ENCODE peak calls at places on chromosome 15, in five cellular contexts. V, N, I, B and G are unnamed samples. For H3K4me1, the result is how much of the 10 kb centered on the place peaks cover.

GRCh38 chr15:88911766-88912118 is 1.4 kb downstream of the MFGE8 start:
- DNase-seq in B (peak), I (no peak), V (no peak), N (peak), G (no peak)

GRCh38 chr15:78909791-78910228 is 35.0 kb downstream of the CTSH start:
- DNase-seq in I (no peak), V (no peak), B (peak), N (peak), G (no peak)

GRCh38 chr15:35648941-35649340 is 103.0 kb upstream of the DPH6 start:
- DNase-seq in I (no peak), N (no peak), V (no peak), B (no peak), G (no peak)

GRCh38 chr15:60906275-60906674 is 322.8 kb downstream of the RORA start:
- DNase-seq in N (no peak), B (no peak), I (no peak), V (no peak), G (no peak)

GRCh38 chr15:70524470-70524869 is 238.9 kb downstream of the UACA start:
- DNase-seq in N (peak), V (no peak), I (no peak), B (no peak), G (no peak)

GRCh38 chr15:67765706-67766105 is 59.6 kb upstream of the SKOR1 start:
- DNase-seq in B (no peak), V (no peak), I (no peak), N (no peak), G (no peak)

GRCh38 chr15:71632571-71633195 is 177.7 kb upstream of the NR2E3 start:
- DNase-seq in B (peak), N (no peak), V (no peak), I (no peak), G (no peak)

GRCh38 chr15:101067660-101068522 is 148.7 kb downstream of the LRRK1 start:
- DNase-seq in N (no peak), I (no peak), V (no peak), B (peak), G (no peak)

GRCh38 chr15:63819645-63820044 is 14.1 kb downstream of the HERC1 start:
- DNase-seq in N (no peak), V (no peak), B (no peak), I (no peak), G (no peak)

GRCh38 chr15:49492834-49493233 is 69.8 kb downstream of the FGF7 start:
- DNase-seq in I (no peak), V (no peak), N (no peak), B (peak), G (no peak)

GRCh38 chr15:70284438-70285214 is 186.9 kb upstream of the TLE3 start:
- DNase-seq in N (no peak), B (no peak), I (peak), V (peak), G (no peak)

GRCh38 chr15:55791576-55792400 is 48.8 kb upstream of the PRTG start:
- DNase-seq in N (no peak), I (no peak), B (peak), V (no peak), G (no peak)

GRCh38 chr15:75982468-75982867 is 29.8 kb downstream of the NRG4 start:
- DNase-seq in N (no peak), V (no peak), I (no peak), B (no peak), G (no peak)

GRCh38 chr15:68704496-68705021 is 116.1 kb downstream of the ANP32A start:
- DNase-seq in I (no peak), N (no peak), V (no peak), B (peak), G (no peak)

GRCh38 chr15:76058714-76059319 is 968 bp upstream of the TMEM266 start:
- DNase-seq in N (peak), I (no peak), V (no peak), B (no peak), G (no peak)

GRCh38 chr15:42147431-42147735 is 9.1 kb downstream of the PLA2G4F start:
- DNase-seq in B (no peak), N (peak), V (no peak), I (no peak), G (no peak)

GRCh38 chr15:51575775-51576174 is 46.8 kb downstream of the DMXL2 start:
- DNase-seq in B (no peak), I (no peak), N (no peak), V (no peak), G (no peak)

GRCh38 chr15:56765252-56765651 is 31.9 kb upstream of the ZNF280D start:
- DNase-seq in V (no peak), N (no peak), I (no peak), B (peak), G (no peak)

GRCh38 chr15:69467636-69468035 is 15.0 kb downstream of the RPLP1 start:
- DNase-seq in N (no peak), I (peak), V (no peak), B (no peak), G (no peak)

GRCh38 chr15:55297315-55297714 is 7.7 kb upstream of the RAB27A start:
- DNase-seq in N (no peak), I (no peak), V (no peak), B (no peak), G (no peak)

GRCh38 chr15:59862191-59863155 is 141.6 kb upstream of the FOXB1 start:
- DNase-seq in B (no peak), I (no peak), V (no peak), N (no peak), G (no peak)

GRCh38 chr15:51181905-51182304 is 87.2 kb upstream of the TNFAIP8L3 start:
- DNase-seq in V (no peak), I (no peak), B (no peak), N (no peak), G (no peak)

GRCh38 chr15:43249699-43250203 is 17.0 kb downstream of the TGM5 start:
- DNase-seq in N (no peak), V (no peak), I (no peak), B (peak), G (no peak)
- H3K4me1 ChIP-seq in N (under half), V (under half), I (under half), B (under half), G (under half)

DNA sequence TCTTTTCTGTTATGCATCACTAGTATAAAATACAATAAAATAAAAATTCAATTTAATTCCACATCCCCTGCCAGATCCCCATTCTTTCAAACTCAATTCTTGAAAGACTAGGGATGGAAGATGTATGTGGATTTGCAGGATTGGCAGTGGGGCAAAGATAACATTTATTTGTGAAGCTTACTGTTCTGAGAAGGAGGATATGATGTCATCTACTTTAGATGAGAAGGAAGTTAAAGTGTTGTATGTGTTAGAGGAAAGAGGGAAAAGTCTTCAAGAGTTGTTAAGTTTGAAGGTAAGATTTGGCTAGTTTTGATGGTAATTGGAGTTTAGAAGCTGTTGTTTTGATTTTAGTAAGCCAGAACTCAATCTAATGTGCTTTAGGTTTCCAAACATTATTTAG is 845.1 kb upstream of the NR2F2 start:
- DNase-seq in B (no peak), N (no peak), I (no peak), V (no peak), G (no peak)
- H3K27ac ChIP-seq in B (no peak), N (no peak), I (no peak), V (no peak), G (no peak)

GRCh38 chr15:31439328-31439727 is 112.7 kb downstream of the KLF13 start:
- DNase-seq in N (peak), I (no peak), V (peak), B (no peak), G (no peak)
- H3K4me1 ChIP-seq in N (under half), I (under half), V (under half), B (under half), G (under half)

DNA sequence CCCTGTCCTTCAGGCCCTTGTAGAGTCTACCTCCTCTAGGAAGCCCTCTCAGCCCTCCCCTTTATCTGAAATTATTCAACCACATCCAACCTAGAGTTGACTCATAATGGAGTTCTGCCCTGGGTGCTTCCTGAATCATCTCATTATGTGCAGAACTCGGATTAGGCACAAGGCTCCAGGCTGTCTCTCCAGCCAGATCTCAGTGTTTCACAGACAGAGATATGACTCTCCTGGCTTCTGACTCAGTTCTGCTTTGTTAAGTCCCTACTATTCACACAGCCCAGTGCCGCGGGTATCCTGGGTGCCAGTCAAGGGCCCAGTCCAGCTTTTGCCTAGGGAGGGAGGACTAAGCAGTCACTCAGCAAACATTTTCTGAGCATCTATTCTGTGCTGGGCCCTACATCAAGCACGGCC is 9.3 kb downstream of the STRA6 start:
- DNase-seq in N (no peak), B (peak), I (no peak), V (no peak), G (no peak)
- H3K27ac ChIP-seq in N (no peak), B (peak), I (no peak), V (no peak), G (peak)

DNA sequence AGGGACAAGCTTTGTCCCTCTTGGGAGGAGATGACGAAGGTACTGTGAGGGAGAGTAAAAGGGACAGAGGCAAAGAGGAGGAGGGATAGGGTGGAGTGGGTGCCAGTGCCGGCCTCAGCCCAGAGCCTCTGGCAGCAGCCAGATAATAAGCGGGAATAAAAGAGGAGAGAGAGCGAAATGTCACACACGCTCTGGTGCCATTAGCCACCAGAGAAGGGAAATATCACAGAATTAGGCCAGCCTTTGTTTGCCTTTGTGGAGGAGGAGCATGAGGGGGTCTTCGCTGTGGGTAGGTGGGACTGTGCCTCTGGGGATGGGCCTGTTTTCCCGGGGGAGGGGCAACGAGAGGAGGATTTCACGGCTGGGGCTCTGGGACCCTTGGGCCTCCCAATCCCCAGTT is 67.8 kb downstream of the LINGO1 start:
- DNase-seq in B (no peak), V (no peak), I (no peak), N (no peak), G (no peak)
- H3K4me1 ChIP-seq in B (under half), V (under half), I (under half), N (under half), G (under half)

GRCh38 chr15:57923311-57923710 is 142.2 kb downstream of the ALDH1A2 start:
- DNase-seq in V (no peak), I (no peak), B (no peak), N (no peak), G (no peak)

GRCh38 chr15:57924536-57924935 is 141.0 kb downstream of the ALDH1A2 start:
- DNase-seq in N (no peak), V (no peak), I (no peak), B (no peak), G (no peak)

GRCh38 chr15:57925650-57926049 is 139.9 kb downstream of the ALDH1A2 start:
- DNase-seq in B (no peak), I (no peak), N (no peak), V (no peak), G (no peak)

GRCh38 chr15:57922780-57923179 is 142.7 kb downstream of the ALDH1A2 start:
- DNase-seq in V (no peak), I (no peak), N (no peak), B (no peak), G (no peak)

DNA sequence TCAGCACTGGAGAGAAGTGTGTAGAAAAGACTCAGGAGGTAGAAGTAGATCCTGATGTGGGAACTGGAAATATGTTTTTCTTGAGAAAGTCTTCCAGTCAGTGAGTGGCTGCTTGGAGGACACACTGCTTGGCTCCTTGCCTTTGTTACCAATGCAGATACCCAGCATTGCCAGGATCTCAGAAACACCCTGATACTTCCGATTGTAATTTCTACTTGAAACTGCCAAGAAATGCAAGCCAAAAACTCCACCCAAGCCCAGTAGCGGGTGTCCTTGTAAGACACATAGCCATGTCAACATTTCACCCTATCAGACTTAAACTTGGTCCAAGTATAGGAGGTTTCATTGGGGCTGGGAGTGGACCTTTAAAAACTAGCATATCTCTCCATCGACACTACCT is 141.8 kb downstream of the ALDH1A2 start:
- DNase-seq in I (no peak), N (no peak), V (no peak), B (no peak), G (no peak)
- H3K27ac ChIP-seq in I (peak), N (no peak), V (no peak), B (no peak), G (peak)

DNA sequence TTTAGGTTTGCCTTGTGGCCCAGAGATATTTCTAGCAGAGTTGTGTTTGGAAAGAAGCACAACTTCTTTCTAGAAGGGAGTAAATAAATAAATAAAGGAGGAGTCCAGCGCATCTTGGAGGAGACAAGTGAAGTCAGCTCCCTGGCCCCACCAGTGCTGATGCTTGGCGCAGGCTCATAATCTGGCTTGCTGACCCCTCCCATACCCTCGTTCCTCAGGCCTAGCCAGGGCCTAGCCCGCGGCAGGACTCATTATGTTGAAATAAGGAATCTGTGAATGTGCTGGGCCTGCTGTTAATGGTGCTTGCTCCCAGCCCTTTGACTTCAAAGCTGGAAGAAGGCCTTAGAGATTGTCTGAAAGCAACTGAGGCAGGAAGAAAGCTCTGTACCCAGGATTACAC is 3.1 kb downstream of the ZNF710 start:
- DNase-seq in I (no peak), N (no peak), V (no peak), B (no peak), G (no peak)
- H3K4me1 ChIP-seq in I (under half), N (under half), V (half or more), B (under half), G (under half)

GRCh38 chr15:32222716-32223115 is 180.4 kb downstream of the GOLGA8K start:
- DNase-seq in B (no peak), I (no peak), N (no peak), V (no peak), G (no peak)
- H3K27ac ChIP-seq in B (no peak), I (no peak), N (no peak), V (no peak), G (no peak)

GRCh38 chr15:85022860-85023403 is 41.3 kb downstream of the PDE8A start:
- DNase-seq in N (no peak), I (no peak), B (no peak), V (no peak), G (no peak)
- H3K4me1 ChIP-seq in N (under half), I (under half), B (under half), V (under half), G (under half)